ENCODE peak calls at places on chromosome 21, in ten cellular contexts. I is H4; P is T-cell; O is AG09309; J is M059J; S is NAMALWA; Z is fibroblast of the conjunctiva; Y is D721Med; G is naive thymus-derived CD8-positive, alpha-beta T cell; K is stimulated activated CD4-positive, alpha-beta T cell treated with anti-CD3 and anti-CD28 coated beads, Interleukin-15, amount 100 ng/mL, for 1 hour. D is an unnamed sample.

GRCh38 chr21:45534591-45535331 is 7.5 kb downstream of the SLC19A1 start:
- DNase-seq in I (no peak), P (no peak), O (no peak), J (no peak), S (no peak), Z (no peak), Y (no peak), G (no peak), K (no peak), D (no peak)

GRCh38 chr21:41379901-41380300 is 18.1 kb downstream of the MX2 start:
- DNase-seq in I (no peak), P (no peak), O (no peak), J (no peak), S (no peak), Z (no peak), Y (no peak), G (no peak), K (no peak), D (no peak)

GRCh38 chr21:45455321-45456013 is 50.5 kb downstream of the COL18A1 start:
- DNase-seq in I (peak), P (no peak), O (no peak), J (peak), S (no peak), Z (no peak), Y (no peak), G (no peak), K (no peak), D (peak)

GRCh38 chr21:39048064-39048463 is 135.2 kb downstream of the PSMG1 start:
- DNase-seq in I (no peak), P (no peak), O (no peak), J (peak), S (no peak), Z (peak), Y (no peak), G (no peak), K (no peak), D (peak)

GRCh38 chr21:37675202-37675801 is 241.0 kb downstream of the KCNJ6 start:
- DNase-seq in I (peak), P (peak), O (no peak), J (peak), S (peak), Z (peak), Y (peak), G (peak), K (peak), D (peak)

GRCh38 chr21:41659791-41660560 is 106.9 kb downstream of the RIPK4 start:
- DNase-seq in I (no peak), P (no peak), O (no peak), J (peak), S (no peak), Z (peak), Y (no peak), G (no peak), K (no peak), D (no peak)

GRCh38 chr21:14361958-14362357 is 21.0 kb downstream of the HSPA13 start:
- DNase-seq in I (no peak), P (no peak), O (no peak), J (no peak), S (no peak), Z (peak), Y (no peak), G (no peak), K (no peak), D (no peak)

GRCh38 chr21:31335957-31336738 is 7.9 kb downstream of the TIAM1 start:
- DNase-seq in I (peak), P (no peak), O (peak), J (peak), S (no peak), Z (peak), Y (no peak), G (no peak), K (no peak), D (peak)

GRCh38 chr21:45583831-45584509 is 41.7 kb upstream of the SLC19A1 start:
- DNase-seq in I (no peak), P (no peak), O (no peak), J (no peak), S (no peak), Z (no peak), Y (no peak), G (no peak), K (no peak), D (no peak)

D was measured in foreskin melanocyte.